ENCODE peak calls at places on chromosome 1, in nine cellular contexts. S is iPS DF 19.7, A is NCI-H2107, O is NCI-H2081, G is GM23248, M is NCI-H1694, U is GM12892, D is A549, I is fibroblast of pulmonary artery. F is an unnamed sample.

GRCh38 chr1:13624526-13624925 is 40.9 kb downstream of the PDPN start:
- DNase-seq in S (no peak), A (no peak), O (no peak), G (no peak), M (no peak), U (no peak), D (no peak), I (no peak), F (no peak)

GRCh38 chr1:246450485-246451251 is 56.4 kb downstream of the SMYD3 start:
- DNase-seq in S (no peak), A (peak), O (peak), G (peak), M (peak), U (no peak), D (peak), I (peak), F (no peak)

GRCh38 chr1:36124404-36125128 is 456 bp downstream of the COL8A2 start:
- DNase-seq in S (no peak), A (no peak), O (no peak), G (no peak), M (no peak), U (no peak), D (no peak), I (no peak), F (no peak)

GRCh38 chr1:182688436-182688835 is 4.0 kb upstream of the RGS8 start:
- DNase-seq in S (no peak), A (no peak), O (no peak), G (no peak), M (no peak), U (no peak), D (no peak), I (no peak), F (no peak)

GRCh38 chr1:200238311-200238710 is 171.5 kb downstream of the ZNF281 start:
- DNase-seq in S (no peak), A (no peak), O (no peak), G (peak), M (no peak), U (no peak), D (no peak), I (no peak), F (no peak)

GRCh38 chr1:165129568-165130164 is 226.8 kb downstream of the LMX1A start:
- DNase-seq in S (peak), A (peak), O (peak), G (peak), M (peak), U (no peak), D (peak), I (peak), F (peak)

GRCh38 chr1:90833497-90834087 is 116.5 kb upstream of the BARHL2 start:
- DNase-seq in S (no peak), A (no peak), O (no peak), G (no peak), M (no peak), U (no peak), D (no peak), I (no peak), F (no peak)

GRCh38 chr1:231778009-231778719 is 151.6 kb downstream of the DISC1 start:
- DNase-seq in S (no peak), A (no peak), O (no peak), G (peak), M (no peak), U (no peak), D (peak), I (peak), F (no peak)

GRCh38 chr1:9630331-9631081 is 21.0 kb upstream of the PIK3CD start:
- DNase-seq in S (no peak), A (no peak), O (no peak), G (no peak), M (no peak), U (no peak), D (no peak), I (no peak), F (no peak)

GRCh38 chr1:31155216-31155806 is 84.4 kb downstream of the NKAIN1 start:
- DNase-seq in S (no peak), A (no peak), O (peak), G (peak), M (no peak), U (peak), D (peak), I (peak), F (peak)

GRCh38 chr1:32705516-32705915 is 2.9 kb upstream of the SYNC start:
- DNase-seq in S (no peak), A (no peak), O (no peak), G (no peak), M (no peak), U (no peak), D (no peak), I (no peak), F (no peak)

GRCh38 chr1:36350659-36351171 is 27.3 kb upstream of the EVA1B start:
- DNase-seq in S (no peak), A (no peak), O (no peak), G (peak), M (no peak), U (no peak), D (peak), I (peak), F (no peak)

GRCh38 chr1:208163542-208163941 is 80.6 kb downstream of the PLXNA2 start:
- DNase-seq in S (no peak), A (no peak), O (no peak), G (no peak), M (no peak), U (no peak), D (no peak), I (no peak), F (no peak)

GRCh38 chr1:115649964-115650363 is 8.2 kb downstream of the VANGL1 start:
- DNase-seq in S (peak), A (no peak), O (no peak), G (no peak), M (no peak), U (no peak), D (no peak), I (no peak), F (peak)

GRCh38 chr1:52636701-52637695 is 4.0 kb downstream of the SHISAL2A start:
- DNase-seq in S (no peak), A (no peak), O (no peak), G (no peak), M (no peak), U (peak), D (no peak), I (no peak), F (no peak)

GRCh38 chr1:55988963-55989452 is 590.4 kb downstream of the PLPP3 start:
- DNase-seq in S (no peak), A (no peak), O (no peak), G (no peak), M (no peak), U (no peak), D (no peak), I (no peak), F (no peak)

GRCh38 chr1:185787238-185787637 is 53.0 kb downstream of the HMCN1 start:
- DNase-seq in S (no peak), A (no peak), O (no peak), G (no peak), M (no peak), U (no peak), D (no peak), I (no peak), F (no peak)

GRCh38 chr1:68140536-68140935 is 90.1 kb upstream of the DIRAS3 start:
- DNase-seq in S (no peak), A (no peak), O (no peak), G (peak), M (no peak), U (no peak), D (no peak), I (peak), F (no peak)

GRCh38 chr1:228015276-228016180 is 8.7 kb downstream of the WNT3A start:
- DNase-seq in S (no peak), A (no peak), O (no peak), G (peak), M (no peak), U (no peak), D (no peak), I (peak), F (no peak)

GRCh38 chr1:238061967-238062613 is 171.4 kb upstream of the ZP4 start:
- DNase-seq in S (no peak), A (no peak), O (no peak), G (no peak), M (no peak), U (no peak), D (no peak), I (no peak), F (peak)

GRCh38 chr1:93013311-93014091 is 52.2 kb upstream of the DIPK1A start:
- DNase-seq in S (no peak), A (no peak), O (no peak), G (peak), M (no peak), U (no peak), D (no peak), I (no peak), F (no peak)

GRCh38 chr1:111887385-111887784 is 102.1 kb downstream of the KCND3 start:
- DNase-seq in S (no peak), A (no peak), O (no peak), G (no peak), M (no peak), U (no peak), D (no peak), I (no peak), F (no peak)

GRCh38 chr1:18535391-18536210 is 54.9 kb downstream of the KLHDC7A start:
- DNase-seq in S (no peak), A (no peak), O (no peak), G (no peak), M (no peak), U (no peak), D (no peak), I (no peak), F (no peak)

GRCh38 chr1:168488153-168488552 is 55.6 kb downstream of the XCL2 start:
- DNase-seq in S (no peak), A (no peak), O (peak), G (peak), M (no peak), U (no peak), D (no peak), I (peak), F (no peak)

GRCh38 chr1:17186216-17186894 is 18.6 kb upstream of the PADI1 start:
- DNase-seq in S (no peak), A (no peak), O (no peak), G (no peak), M (no peak), U (no peak), D (no peak), I (no peak), F (no peak)

GRCh38 chr1:54600947-54601725 is 22.2 kb downstream of the FAM151A start:
- DNase-seq in S (no peak), A (no peak), O (no peak), G (no peak), M (no peak), U (no peak), D (no peak), I (no peak), F (no peak)

GRCh38 chr1:172699111-172699510 is 40.2 kb downstream of the FASLG start:
- DNase-seq in S (no peak), A (no peak), O (no peak), G (peak), M (no peak), U (no peak), D (no peak), I (peak), F (no peak)

GRCh38 chr1:228398741-228399461 is 7.7 kb downstream of the TRIM11 start:
- DNase-seq in S (no peak), A (no peak), O (no peak), G (no peak), M (no peak), U (no peak), D (no peak), I (no peak), F (no peak)